ENCODE peak calls at places on chromosomes 13 and 19, in six cellular contexts. H is activated gamma-delta T cell treated with anti-CD3 and anti-CD28 coated beads, Interleukin-2, amount 50 U/mL, for 16 hours; G is activated CD4-positive, alpha-beta T cell treated with anti-CD3 and anti-CD28 coated beads for 36 hours; T is activated naive CD8-positive, alpha-beta T cell treated with anti-CD3 and anti-CD28 coated beads, Interleukin-2, amount 10 ng/mL, durations not matched to agents 7 days and 5 days; Q is EL; R is uterus. K is an unnamed sample.

GRCh38 chr19:7595466-7596133 is at the start of gene CAMSAP3:
- DNase-seq in H (no peak), G (peak), Q (no peak), R (no peak), T (peak), K (no peak)

GRCh38 chr13:74056829-74057564 is 77.2 kb downstream of the KLF12 start:
- DNase-seq in Q (no peak), G (no peak), R (peak), H (no peak), T (no peak), K (no peak)

GRCh38 chr13:58843071-58843470 is 1211.5 kb downstream of the PCDH17 start:
- DNase-seq in Q (no peak), R (no peak), H (no peak), T (no peak), G (no peak), K (no peak)

GRCh38 chr13:113747291-113747833 is 11.7 kb upstream of the TMEM255B start:
- DNase-seq in T (no peak), H (no peak), G (no peak), R (no peak), Q (no peak), K (no peak)

GRCh38 chr19:36686365-36687213 is 823 bp upstream of the ZNF567 start:
- DNase-seq in H (no peak), Q (peak), G (no peak), R (no peak), T (no peak), K (no peak)

GRCh38 chr19:2333807-2334211 is 5.3 kb downstream of the SPPL2B start:
- DNase-seq in T (no peak), H (no peak), R (no peak), G (no peak), Q (no peak), K (no peak)

GRCh38 chr13:36925603-36926002 is 5.6 kb upstream of the SMAD9 start:
- DNase-seq in Q (no peak), R (no peak), H (no peak), G (no peak), T (no peak), K (no peak)

GRCh38 chr13:94371855-94372254 is 107.6 kb downstream of the DCT start:
- DNase-seq in G (no peak), Q (no peak), H (no peak), R (no peak), T (no peak), K (no peak)

GRCh38 chr13:40895715-40896184 is 106.3 kb downstream of the SLC25A15 start:
- DNase-seq in R (no peak), T (no peak), Q (no peak), H (no peak), G (no peak), K (no peak)

GRCh38 chr13:44011036-44011435 is 131.3 kb downstream of the LACC1 start:
- DNase-seq in R (no peak), G (no peak), T (no peak), Q (peak), H (no peak), K (no peak)

GRCh38 chr13:49374585-49375290 is 69.1 kb downstream of the CAB39L start:
- DNase-seq in R (no peak), T (no peak), G (no peak), Q (peak), H (no peak), K (no peak)

GRCh38 chr19:35348909-35349611 is 1.4 kb downstream of the FFAR1 start:
- DNase-seq in R (no peak), H (no peak), G (no peak), Q (no peak), T (peak), K (no peak)

GRCh38 chr19:40777795-40778044 is 327 bp upstream of the RAB4B start:
- DNase-seq in H (no peak), G (no peak), T (no peak), Q (no peak), R (no peak), K (no peak)

GRCh38 chr19:2239771-2240770 is 3.4 kb downstream of the SF3A2 start:
- DNase-seq in R (no peak), T (no peak), G (peak), Q (peak), H (no peak), K (no peak)